ENCODE peak calls at places on chromosomes 2 and 18, in four cellular contexts. One of them, this sample, is unnamed.

GRCh38 chr18:74944676-74945075 is 264.3 kb downstream of the PTGR3 start:
- DNase-seq in cardiac fibroblast: no peak
- DNase-seq in coronary artery: no peak
- DNase-seq in A549: peak; percentile 18
- DNase-seq in this sample: no peak

GRCh38 chr2:105328281-105329196 is 996 bp downstream of the TGFBRAP1 start:
- DNase-seq in cardiac fibroblast: peak; percentile 41
- DNase-seq in coronary artery: no peak
- DNase-seq in A549: no peak
- DNase-seq in this sample: no peak

GRCh38 chr2:2226326-2226725 is 104.7 kb downstream of the MYT1L start:
- DNase-seq in cardiac fibroblast: no peak
- DNase-seq in coronary artery: no peak
- DNase-seq in A549: no peak
- DNase-seq in this sample: no peak

GRCh38 chr18:48504819-48505218 is 34.0 kb upstream of the CTIF start:
- DNase-seq in cardiac fibroblast: no peak
- DNase-seq in coronary artery: no peak
- DNase-seq in A549: no peak
- DNase-seq in this sample: no peak

GRCh38 chr2:216890138-216890537 is 30.3 kb upstream of the TNP1 start:
- DNase-seq in cardiac fibroblast: no peak
- DNase-seq in coronary artery: no peak
- DNase-seq in A549: no peak
- DNase-seq in this sample: no peak

GRCh38 chr2:157327621-157328102 is 2.0 kb upstream of the ERMN start:
- DNase-seq in cardiac fibroblast: peak; percentile 87
- DNase-seq in coronary artery: peak; percentile 81
- DNase-seq in A549: peak; percentile 66
- DNase-seq in this sample: peak; percentile 83

GRCh38 chr18:31943895-31944816 is 1.2 kb upstream of the TRAPPC8 start:
- DNase-seq in cardiac fibroblast: no peak
- DNase-seq in coronary artery: no peak
- DNase-seq in A549: no peak
- DNase-seq in this sample: no peak

GRCh38 chr18:55024568-55024967 is 65.3 kb upstream of the CCDC68 start:
- DNase-seq in cardiac fibroblast: no peak
- DNase-seq in coronary artery: no peak
- DNase-seq in A549: no peak
- DNase-seq in this sample: no peak

GRCh38 chr18:12376034-12376717 is 851 bp downstream of the AFG3L2 start:
- DNase-seq in cardiac fibroblast: peak; percentile 36
- DNase-seq in coronary artery: no peak
- DNase-seq in A549: no peak
- DNase-seq in this sample: peak; percentile 18

GRCh38 chr2:112782234-112782799 is 2.0 kb downstream of the IL1A start:
- DNase-seq in cardiac fibroblast: no peak
- DNase-seq in coronary artery: no peak
- DNase-seq in A549: no peak
- DNase-seq in this sample: no peak

GRCh38 chr2:159758239-159758638 is 39.8 kb downstream of the CD302 start:
- DNase-seq in cardiac fibroblast: no peak
- DNase-seq in coronary artery: no peak
- DNase-seq in A549: no peak
- DNase-seq in this sample: no peak

GRCh38 chr2:216486708-216487107 is 11.9 kb upstream of the RPL37A start:
- DNase-seq in cardiac fibroblast: peak; percentile 63
- DNase-seq in coronary artery: no peak
- DNase-seq in A549: no peak
- DNase-seq in this sample: no peak

GRCh38 chr2:85886585-85886984 is 2.2 kb downstream of the ST3GAL5 start:
- DNase-seq in cardiac fibroblast: peak; percentile 87
- DNase-seq in coronary artery: no peak
- DNase-seq in A549: no peak
- DNase-seq in this sample: peak; percentile 86

GRCh38 chr2:28990445-28990844 is 9.3 kb downstream of the TOGARAM2 start:
- DNase-seq in cardiac fibroblast: no peak
- DNase-seq in coronary artery: no peak
- DNase-seq in A549: no peak
- DNase-seq in this sample: no peak

GRCh38 chr2:64780041-64780440 is 126.3 kb upstream of the SERTAD2 start:
- DNase-seq in cardiac fibroblast: peak; percentile 53
- DNase-seq in coronary artery: no peak
- DNase-seq in A549: no peak
- DNase-seq in this sample: no peak

GRCh38 chr18:75211721-75212625 is 1.4 kb downstream of the TSHZ1 start:
- DNase-seq in cardiac fibroblast: peak; percentile 36
- DNase-seq in coronary artery: no peak
- DNase-seq in A549: no peak
- DNase-seq in this sample: no peak

GRCh38 chr18:67265464-67266245 is 250.9 kb downstream of the DSEL start:
- DNase-seq in cardiac fibroblast: peak; percentile 93
- DNase-seq in coronary artery: no peak
- DNase-seq in A549: no peak
- DNase-seq in this sample: peak; percentile 43

GRCh38 chr2:10832228-10832936 is 19.8 kb upstream of the PDIA6 start:
- DNase-seq in cardiac fibroblast: peak; percentile 79
- DNase-seq in coronary artery: no peak
- DNase-seq in A549: peak; percentile 87
- DNase-seq in this sample: peak; percentile 67

GRCh38 chr2:215899111-215900074 is 114.0 kb downstream of the MREG start:
- DNase-seq in cardiac fibroblast: peak; percentile 38
- DNase-seq in coronary artery: no peak
- DNase-seq in A549: no peak
- DNase-seq in this sample: no peak

GRCh38 chr2:85413592-85414421 is 3.6 kb upstream of the CAPG start:
- DNase-seq in cardiac fibroblast: peak; percentile 32
- DNase-seq in coronary artery: no peak
- DNase-seq in A549: no peak
- DNase-seq in this sample: no peak

GRCh38 chr18:55588001-55588875 is at the start of gene TCF4:
- DNase-seq in cardiac fibroblast: peak; percentile 66
- DNase-seq in coronary artery: peak; percentile 78
- DNase-seq in A549: peak; percentile 12
- DNase-seq in this sample: peak; percentile 34

GRCh38 chr2:20507166-20507692 is 60.4 kb downstream of the RHOB start:
- DNase-seq in cardiac fibroblast: peak; percentile 41
- DNase-seq in coronary artery: no peak
- DNase-seq in A549: no peak
- DNase-seq in this sample: no peak

GRCh38 chr2:119494163-119494790 is 30.0 kb downstream of the SCTR start:
- DNase-seq in cardiac fibroblast: no peak
- DNase-seq in coronary artery: no peak
- DNase-seq in A549: no peak
- DNase-seq in this sample: no peak

GRCh38 chr18:55844373-55844772 is 256.4 kb upstream of the TCF4 start:
- DNase-seq in cardiac fibroblast: no peak
- DNase-seq in coronary artery: no peak
- DNase-seq in A549: no peak
- DNase-seq in this sample: no peak

GRCh38 chr2:2331905-2332280 is 818 bp upstream of the MYT1L start:
- DNase-seq in cardiac fibroblast: no peak
- DNase-seq in coronary artery: no peak
- DNase-seq in A549: no peak
- DNase-seq in this sample: no peak

GRCh38 chr2:237400199-237400598 is 13.8 kb downstream of the COL6A3 start:
- DNase-seq in cardiac fibroblast: no peak
- DNase-seq in coronary artery: no peak
- DNase-seq in A549: no peak
- DNase-seq in this sample: no peak

GRCh38 chr18:21960189-21960588 is 209.2 kb upstream of the GATA6 start:
- DNase-seq in cardiac fibroblast: no peak
- DNase-seq in coronary artery: no peak
- DNase-seq in A549: no peak
- DNase-seq in this sample: peak; percentile 29

GRCh38 chr2:109031481-109032228 is 42.6 kb upstream of the EDAR start:
- DNase-seq in cardiac fibroblast: peak; percentile 26
- DNase-seq in coronary artery: no peak
- DNase-seq in A549: peak; percentile 15
- DNase-seq in this sample: peak; percentile 1

GRCh38 chr18:48364146-48364545 is 45.0 kb downstream of the ZBTB7C start:
- DNase-seq in cardiac fibroblast: no peak
- DNase-seq in coronary artery: no peak
- DNase-seq in A549: no peak
- DNase-seq in this sample: no peak

GRCh38 chr2:16135196-16135912 is 195.0 kb downstream of the MYCN start:
- DNase-seq in cardiac fibroblast: no peak
- DNase-seq in coronary artery: no peak
- DNase-seq in A549: no peak
- DNase-seq in this sample: no peak

GRCh38 chr2:23457990-23458689 is 73.2 kb downstream of the KLHL29 start:
- DNase-seq in cardiac fibroblast: no peak
- DNase-seq in coronary artery: peak; percentile 29
- DNase-seq in A549: no peak
- DNase-seq in this sample: no peak

GRCh38 chr2:237652181-237652580 is 24.8 kb downstream of the LRRFIP1 start:
- DNase-seq in cardiac fibroblast: no peak
- DNase-seq in coronary artery: no peak
- DNase-seq in A549: no peak
- DNase-seq in this sample: no peak

GRCh38 chr18:60191926-60192325 is 180.6 kb downstream of the MC4R start:
- DNase-seq in cardiac fibroblast: peak; percentile 7
- DNase-seq in coronary artery: no peak
- DNase-seq in A549: no peak
- DNase-seq in this sample: no peak

GRCh38 chr2:70513751-70514150 is 39.9 kb downstream of the TGFA start:
- DNase-seq in cardiac fibroblast: no peak
- DNase-seq in coronary artery: no peak
- DNase-seq in A549: no peak
- DNase-seq in this sample: no peak

GRCh38 chr2:95058989-95059601 is 33.6 kb downstream of the MAL start:
- DNase-seq in cardiac fibroblast: no peak
- DNase-seq in coronary artery: peak; percentile 63
- DNase-seq in A549: no peak
- DNase-seq in this sample: no peak

GRCh38 chr2:3180082-3180908 is 197.3 kb downstream of the EIPR1 start:
- DNase-seq in cardiac fibroblast: no peak
- DNase-seq in coronary artery: no peak
- DNase-seq in A549: no peak
- DNase-seq in this sample: no peak

GRCh38 chr2:9968940-9969497 is 17.5 kb downstream of the GRHL1 start:
- DNase-seq in cardiac fibroblast: no peak
- DNase-seq in coronary artery: no peak
- DNase-seq in A549: no peak
- DNase-seq in this sample: no peak

GRCh38 chr18:61582205-61582710 is 249.0 kb downstream of the CDH20 start:
- DNase-seq in cardiac fibroblast: no peak
- DNase-seq in coronary artery: peak; percentile 80
- DNase-seq in A549: no peak
- DNase-seq in this sample: no peak
- TF ChIP-seq CTCF in cardiac fibroblast: no peak
- TF ChIP-seq CTCF in coronary artery: peak; percentile 28
- TF ChIP-seq CTCF in A549: no peak
- TF ChIP-seq CTCF in this sample: no peak

GRCh38 chr2:63048367-63049171 is 2.1 kb upstream of the OTX1 start:
- DNase-seq in cardiac fibroblast: no peak
- DNase-seq in coronary artery: no peak
- DNase-seq in A549: no peak
- DNase-seq in this sample: no peak

GRCh38 chr2:63047193-63047533 is 3.5 kb upstream of the OTX1 start:
- DNase-seq in cardiac fibroblast: no peak
- DNase-seq in coronary artery: no peak
- DNase-seq in A549: no peak
- DNase-seq in this sample: no peak

GRCh38 chr2:63047534-63048281 is 2.9 kb upstream of the OTX1 start:
- DNase-seq in cardiac fibroblast: no peak
- DNase-seq in coronary artery: no peak
- DNase-seq in A549: no peak
- DNase-seq in this sample: no peak

GRCh38 chr2:63041592-63041991 is 9.0 kb upstream of the OTX1 start:
- DNase-seq in cardiac fibroblast: no peak
- DNase-seq in coronary artery: no peak
- DNase-seq in A549: no peak
- DNase-seq in this sample: no peak

DNA sequence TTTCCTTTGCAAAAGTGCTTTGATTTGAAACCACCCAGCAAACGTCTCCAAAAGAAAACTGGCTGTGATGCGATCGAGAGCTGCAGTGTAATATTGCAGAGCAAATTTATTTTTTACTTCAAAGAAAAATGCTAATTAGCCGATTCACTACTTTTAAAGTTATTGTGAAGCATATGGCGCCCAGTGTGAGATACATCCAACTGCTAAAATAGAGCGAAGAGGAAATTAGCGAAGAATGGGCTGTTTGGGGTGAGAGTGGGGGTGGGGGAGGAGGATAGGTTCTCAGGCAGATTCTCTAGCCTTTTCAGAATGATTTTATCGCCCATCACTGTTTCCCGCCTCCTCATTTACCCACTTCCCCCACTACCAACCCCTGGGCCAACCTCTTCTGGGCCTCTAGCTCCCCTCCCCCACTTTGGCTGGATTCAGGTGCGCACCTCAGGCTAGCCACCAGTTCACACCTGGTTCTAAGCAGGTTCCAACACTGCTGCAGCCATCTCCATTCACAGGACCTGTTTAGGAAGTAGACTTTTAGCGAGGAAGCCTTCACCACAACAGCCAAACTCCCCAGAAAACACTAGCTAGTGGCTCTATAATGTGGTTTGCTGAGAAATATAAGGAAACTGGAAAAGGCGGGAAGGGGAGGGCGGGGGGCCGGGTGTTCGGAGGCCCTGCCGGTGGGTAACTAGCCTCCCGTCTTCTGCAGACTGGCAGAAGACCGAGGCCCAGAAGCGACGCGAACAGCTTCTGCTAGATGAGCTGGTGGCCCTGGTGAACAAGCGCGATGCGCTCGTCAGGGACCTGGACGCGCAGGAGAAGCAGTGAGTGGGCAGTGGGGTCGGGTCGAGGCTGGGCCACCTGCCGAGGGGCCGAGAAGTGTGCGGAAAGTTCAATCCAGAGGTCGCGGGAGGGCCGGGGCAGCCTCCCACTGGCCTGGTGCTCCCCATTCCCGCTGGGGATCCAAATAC is 6.0 kb upstream of the OTX1 start:
- DNase-seq in cardiac fibroblast: no peak
- DNase-seq in coronary artery: no peak
- DNase-seq in A549: no peak
- DNase-seq in this sample: no peak
- H3K4me3 ChIP-seq in cardiac fibroblast: no peak overlapping the region
- H3K4me3 ChIP-seq in coronary artery: no peak overlapping the region
- H3K4me3 ChIP-seq in A549: no peak overlapping the region
- H3K4me3 ChIP-seq in this sample: no peak overlapping the region

GRCh38 chr2:88016086-88016947 is at the start of gene RNU2-63P:
- DNase-seq in cardiac fibroblast: peak; percentile 93
- DNase-seq in coronary artery: peak; percentile 83
- DNase-seq in A549: peak; percentile 93
- DNase-seq in this sample: peak; percentile 89
- TF ChIP-seq CTCF in cardiac fibroblast: no peak
- TF ChIP-seq CTCF in coronary artery: no peak
- TF ChIP-seq CTCF in A549: no peak
- TF ChIP-seq CTCF in this sample: no peak

DNA sequence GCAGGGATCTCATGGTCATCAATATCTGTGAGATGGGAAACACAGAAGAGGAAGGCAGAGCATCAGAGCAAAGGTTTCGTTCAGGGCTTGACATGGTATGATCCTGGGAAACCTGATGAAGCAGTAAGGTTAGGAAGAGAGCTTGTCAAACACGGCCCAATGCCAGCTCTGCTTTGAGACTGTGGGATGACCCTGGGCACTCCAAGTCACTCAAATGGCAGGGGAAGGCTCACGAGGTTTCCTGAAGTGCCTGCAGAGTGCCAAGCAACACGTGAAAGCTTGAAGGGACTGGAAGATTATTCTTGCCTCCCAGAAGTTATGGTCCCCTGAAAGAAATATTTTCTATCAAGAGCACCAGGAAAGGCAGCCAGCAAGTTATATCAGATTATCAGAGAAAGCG is 6.5 kb downstream of the MCFD2 start:
- DNase-seq in cardiac fibroblast: no peak
- DNase-seq in coronary artery: no peak
- DNase-seq in A549: no peak
- DNase-seq in this sample: no peak
- H3K4me3 ChIP-seq in cardiac fibroblast: no peak overlapping the region
- H3K4me3 ChIP-seq in coronary artery: no peak overlapping the region
- H3K4me3 ChIP-seq in A549: no peak overlapping the region
- H3K4me3 ChIP-seq in this sample: no peak overlapping the region